ENCODE peak calls at places on chromosomes 13 and 19, in four cellular contexts. One of them, this sample, is unnamed.

GRCh38 chr13:59176775-59177174 is 987.0 kb downstream of the DIAPH3 start:
- DNase-seq in Calu3: no peak
- DNase-seq in COLO829: peak
- DNase-seq in iPS-NIHi11: peak
- DNase-seq in this sample: no peak

GRCh38 chr13:36142735-36143134 is 11.6 kb upstream of the DCLK1 start:
- DNase-seq in COLO829: no peak
- DNase-seq in Calu3: no peak
- DNase-seq in iPS-NIHi11: no peak
- DNase-seq in this sample: no peak

GRCh38 chr19:58570770-58571574 is 2.2 kb downstream of the MZF1 start:
- DNase-seq in iPS-NIHi11: no peak
- DNase-seq in COLO829: no peak
- DNase-seq in Calu3: no peak
- DNase-seq in this sample: no peak

GRCh38 chr19:58497634-58498170 is 14.1 kb downstream of the SLC27A5 start:
- DNase-seq in iPS-NIHi11: no peak
- DNase-seq in Calu3: no peak
- DNase-seq in COLO829: no peak
- DNase-seq in this sample: no peak

GRCh38 chr19:41116261-41116660 is 2.0 kb downstream of the CYP2F1 start:
- DNase-seq in COLO829: no peak
- DNase-seq in iPS-NIHi11: no peak
- DNase-seq in Calu3: no peak
- DNase-seq in this sample: no peak

GRCh38 chr13:90336507-90336906 is 1011.0 kb upstream of the MIR17HG start:
- DNase-seq in iPS-NIHi11: no peak
- DNase-seq in Calu3: peak
- DNase-seq in COLO829: no peak
- DNase-seq in this sample: no peak

GRCh38 chr19:17076539-17076919 is 952 bp downstream of the MYO9B start:
- DNase-seq in iPS-NIHi11: no peak
- DNase-seq in COLO829: no peak
- DNase-seq in Calu3: peak
- DNase-seq in this sample: peak

GRCh38 chr19:38949580-38950367 is 19.0 kb downstream of the MRPS12 start:
- DNase-seq in iPS-NIHi11: peak
- DNase-seq in COLO829: peak
- DNase-seq in Calu3: peak
- DNase-seq in this sample: peak

GRCh38 chr13:52034616-52035226 is 10.2 kb downstream of the UTP14C start:
- DNase-seq in Calu3: no peak
- DNase-seq in COLO829: no peak
- DNase-seq in iPS-NIHi11: no peak
- DNase-seq in this sample: no peak

GRCh38 chr13:100808848-100809247 is 134.3 kb upstream of the TMTC4 start:
- DNase-seq in COLO829: no peak
- DNase-seq in iPS-NIHi11: no peak
- DNase-seq in Calu3: no peak
- DNase-seq in this sample: no peak

GRCh38 chr13:114256547-114256946 is 21.9 kb downstream of the CDC16 start:
- DNase-seq in COLO829: no peak
- DNase-seq in iPS-NIHi11: no peak
- DNase-seq in Calu3: no peak
- DNase-seq in this sample: no peak

GRCh38 chr19:48391100-48392005 is at the start of gene KDELR1:
- DNase-seq in Calu3: peak
- DNase-seq in COLO829: peak
- DNase-seq in iPS-NIHi11: peak
- DNase-seq in this sample: peak

GRCh38 chr13:34654682-34655081 is 287.4 kb upstream of the NBEA start:
- DNase-seq in iPS-NIHi11: no peak
- DNase-seq in COLO829: no peak
- DNase-seq in Calu3: no peak
- DNase-seq in this sample: no peak

GRCh38 chr13:108963846-108964600 is 334.6 kb downstream of the MYO16 start:
- DNase-seq in COLO829: no peak
- DNase-seq in iPS-NIHi11: no peak
- DNase-seq in Calu3: no peak
- DNase-seq in this sample: peak

GRCh38 chr13:96003304-96003703 is 49.9 kb downstream of the UGGT2 start:
- DNase-seq in iPS-NIHi11: no peak
- DNase-seq in COLO829: no peak
- DNase-seq in Calu3: no peak
- DNase-seq in this sample: peak

This sample was measured in ELR.